ENCODE peak calls at places on chromosomes 3 and 15, in five cellular contexts. T is CD8-positive, alpha-beta memory T cell; W is epithelial cell of prostate; Q is ovary; X is AML-193. F is an unnamed sample.

GRCh38 chr3:32374788-32375595 is 16.7 kb upstream of the CMTM7 start:
- DNase-seq in T (peak; percentile 68), W (no peak), Q (peak; percentile 54), X (peak; percentile 83), F (peak; percentile 22)

GRCh38 chr15:50415752-50416404 is 8.3 kb upstream of the USP8 start:
- DNase-seq in T (no peak), W (peak; percentile 2), Q (no peak), X (no peak), F (no peak)

GRCh38 chr3:127763337-127763736 is 59.0 kb downstream of the MGLL start:
- DNase-seq in T (no peak), W (no peak), Q (no peak), X (no peak), F (no peak)

GRCh38 chr3:143168518-143169192 is 49.1 kb downstream of the CHST2 start:
- DNase-seq in T (no peak), W (no peak), Q (no peak), X (no peak), F (no peak)

GRCh38 chr3:150497956-150498355 is 48.3 kb downstream of the SERP1 start:
- DNase-seq in T (no peak), W (peak; percentile 44), Q (no peak), X (peak; percentile 54), F (no peak)

GRCh38 chr15:45670511-45670910 is 35.7 kb downstream of the SQOR start:
- DNase-seq in T (no peak), W (no peak), Q (no peak), X (no peak), F (no peak)

GRCh38 chr3:44509985-44510360 is 32.5 kb upstream of the ZNF445 start:
- DNase-seq in T (no peak), W (no peak), Q (no peak), X (peak; percentile 30), F (no peak)

GRCh38 chr15:56532766-56533455 is 68.0 kb upstream of the MNS1 start:
- DNase-seq in T (no peak), W (no peak), Q (no peak), X (no peak), F (no peak)

GRCh38 chr3:176840604-176841287 is 356.5 kb downstream of the TBL1XR1 start:
- DNase-seq in T (no peak), W (no peak), Q (no peak), X (no peak), F (no peak)

GRCh38 chr15:67413770-67414429 is 107.0 kb upstream of the C15orf61 start:
- DNase-seq in T (no peak), W (no peak), Q (no peak), X (no peak), F (no peak)

GRCh38 chr15:59247364-59247763 is 40.7 kb downstream of the LDHAL6B start:
- DNase-seq in T (peak; percentile 36), W (no peak), Q (peak; percentile 30), X (peak; percentile 67), F (no peak)

GRCh38 chr15:60124460-60125070 is 120.5 kb downstream of the FOXB1 start:
- DNase-seq in T (no peak), W (no peak), Q (no peak), X (no peak), F (no peak)